ENCODE peak calls at places on chromosomes 7 and 10, in six cellular contexts. J is MG63; L is NCI-H1436; N is HTR-8/SVneo; Q is stimulated activated CD8-positive, alpha-beta memory T cell treated with anti-CD3 and anti-CD28 coated beads, Interleukin-7, amount 100 ng/mL, for 4 hours; A is activated CD4-positive, alpha-beta T cell treated with anti-CD3 and anti-CD28 coated beads for 4 hours. C is an unnamed sample.

GRCh38 chr10:8047452-8048280 is 6.8 kb upstream of the GATA3 start:
- DNase-seq in A (no peak), Q (no peak), N (no peak), J (no peak), L (no peak), C (no peak)

GRCh38 chr10:116828121-116828520 is 21.2 kb upstream of the ENO4 start:
- DNase-seq in L (no peak), J (no peak), Q (no peak), N (no peak), A (no peak), C (no peak)

GRCh38 chr7:100017300-100017699 is 1.9 kb downstream of the ZKSCAN1 start:
- DNase-seq in Q (no peak), L (no peak), N (no peak), J (no peak), A (no peak), C (no peak)

GRCh38 chr7:152462995-152463713 is 27.4 kb upstream of the KMT2C start:
- DNase-seq in N (peak; percentile 27), Q (no peak), J (no peak), L (no peak), A (no peak), C (no peak)

GRCh38 chr7:26265499-26266075 is 26.1 kb upstream of the SNX10 start:
- DNase-seq in Q (no peak), J (no peak), L (no peak), A (no peak), N (no peak), C (no peak)

GRCh38 chr7:75688200-75689136 is 50.3 kb downstream of the HIP1 start:
- DNase-seq in A (no peak), L (peak; percentile 64), N (no peak), J (no peak), Q (no peak), C (no peak)

GRCh38 chr7:131057524-131058065 is 270.1 kb upstream of the MKLN1 start:
- DNase-seq in A (peak; percentile 57), N (no peak), J (no peak), Q (no peak), L (no peak), C (no peak)

GRCh38 chr10:108352771-108353170 is 1188.3 kb upstream of the SORCS1 start:
- DNase-seq in A (no peak), N (no peak), J (no peak), Q (no peak), L (no peak), C (no peak)

GRCh38 chr10:130360826-130361311 is 224.7 kb downstream of the GLRX3 start:
- DNase-seq in L (no peak), Q (no peak), J (no peak), N (no peak), A (no peak), C (peak; percentile 25)

GRCh38 chr10:78664929-78665525 is 403.7 kb upstream of the ZMIZ1 start:
- DNase-seq in A (no peak), J (no peak), Q (no peak), L (no peak), N (no peak), C (no peak)

GRCh38 chr7:128209229-128210035 is 31.6 kb upstream of the LEP start:
- DNase-seq in A (peak; percentile 58), J (peak; percentile 38), L (peak; percentile 73), Q (peak; percentile 43), N (peak; percentile 69), C (peak; percentile 22)

GRCh38 chr7:30921951-30922401 is 10.3 kb downstream of the AQP1 start:
- DNase-seq in A (no peak), N (no peak), Q (no peak), L (no peak), J (no peak), C (no peak)

GRCh38 chr7:29327455-29327854 is 132.9 kb downstream of the CHN2 start:
- DNase-seq in N (no peak), L (peak; percentile 73), A (no peak), Q (no peak), J (no peak), C (no peak)

GRCh38 chr10:62238880-62239279 is 29.8 kb downstream of the RTKN2 start:
- DNase-seq in L (no peak), J (no peak), N (no peak), A (no peak), Q (no peak), C (no peak)

GRCh38 chr7:128833148-128833938 is 3.1 kb downstream of the FLNC start:
- DNase-seq in L (no peak), Q (no peak), A (no peak), J (peak; percentile 87), N (no peak), C (no peak)

GRCh38 chr7:74454948-74455804 is 1.5 kb downstream of the GTF2IRD1 start:
- DNase-seq in J (peak; percentile 26), Q (no peak), L (no peak), A (no peak), N (no peak), C (no peak)

GRCh38 chr7:138425026-138425425 is 35.0 kb upstream of the TRIM24 start:
- DNase-seq in J (no peak), Q (no peak), L (no peak), N (no peak), A (no peak), C (no peak)

GRCh38 chr10:132972149-132972985 is 30.0 kb upstream of the CFAP46 start:
- DNase-seq in Q (no peak), L (no peak), N (no peak), A (no peak), J (no peak), C (no peak)

GRCh38 chr7:55171157-55171556 is 152.3 kb downstream of the EGFR start:
- DNase-seq in L (no peak), J (no peak), N (no peak), Q (no peak), A (no peak), C (no peak)

GRCh38 chr7:68162712-68163111 is 1166.1 kb downstream of the TYW1 start:
- DNase-seq in A (no peak), J (no peak), N (no peak), L (no peak), Q (no peak), C (no peak)

GRCh38 chr10:23001901-23002516 is 74.2 kb downstream of the ARMC3 start:
- DNase-seq in J (no peak), L (no peak), Q (no peak), A (no peak), N (no peak), C (no peak)

GRCh38 chr7:157471259-157472125 is 134.7 kb downstream of the DNAJB6 start:
- DNase-seq in N (no peak), L (no peak), J (no peak), A (no peak), Q (no peak), C (no peak)

GRCh38 chr7:30315589-30315988 is 31.2 kb downstream of the ZNRF2 start:
- DNase-seq in Q (no peak), J (no peak), A (no peak), L (no peak), N (no peak), C (no peak)

GRCh38 chr10:94425942-94426341 is 23.6 kb downstream of the TBC1D12 start:
- DNase-seq in J (no peak), L (no peak), A (no peak), N (no peak), Q (no peak), C (no peak)

GRCh38 chr10:60358282-60358681 is 31.4 kb downstream of the ANK3 start:
- DNase-seq in A (no peak), N (no peak), Q (no peak), L (no peak), J (no peak), C (no peak)

GRCh38 chr7:92527300-92528187 is 776 bp downstream of the PEX1 start:
- DNase-seq in J (peak; percentile 38), L (peak; percentile 38), A (peak; percentile 44), Q (peak; percentile 14), N (peak; percentile 30), C (peak; percentile 17)

GRCh38 chr7:2085804-2086203 is 146.9 kb downstream of the MAD1L1 start:
- DNase-seq in L (no peak), J (no peak), Q (no peak), A (no peak), N (no peak), C (no peak)

GRCh38 chr7:1354661-1355567 is 104.4 kb downstream of the MICALL2 start:
- DNase-seq in A (no peak), J (no peak), L (no peak), Q (no peak), N (no peak), C (no peak)

GRCh38 chr7:112398534-112398933 is 51.7 kb upstream of the IFRD1 start:
- DNase-seq in N (no peak), A (no peak), J (no peak), Q (no peak), L (no peak), C (no peak)

GRCh38 chr7:2738110-2738509 is 50.1 kb downstream of the AMZ1 start:
- DNase-seq in Q (no peak), L (no peak), N (no peak), A (no peak), J (no peak), C (no peak)

GRCh38 chr7:137609500-137609899 is 237.3 kb downstream of the DGKI start:
- DNase-seq in A (no peak), N (no peak), J (no peak), Q (no peak), L (no peak), C (no peak)